ENCODE peak calls at places on chromosomes 2 and 18, in six cellular contexts. One of them, this sample, is unnamed.
A peak's percentile ranks its signal among the peaks of the same experiment; 100 is the strongest.

GRCh38 chr2:7835693-7836680 is 845.9 kb upstream of the ID2 start:
- DNase-seq in NCI-H460: no peak
- DNase-seq in AG08396: no peak
- DNase-seq in NCI-H345: peak; percentile 87
- DNase-seq in GM04504: no peak
- DNase-seq in NAMALWA: peak; percentile 83
- DNase-seq in this sample: no peak

GRCh38 chr2:20291846-20292408 is 58.7 kb downstream of the PUM2 start:
- DNase-seq in GM04504: no peak
- DNase-seq in NCI-H460: no peak
- DNase-seq in AG08396: no peak
- DNase-seq in NAMALWA: no peak
- DNase-seq in NCI-H345: no peak
- DNase-seq in this sample: no peak

GRCh38 chr2:71813315-71813714 is 334.3 kb downstream of the CYP26B1 start:
- DNase-seq in AG08396: no peak
- DNase-seq in NCI-H345: no peak
- DNase-seq in GM04504: no peak
- DNase-seq in NCI-H460: no peak
- DNase-seq in NAMALWA: no peak
- DNase-seq in this sample: no peak

GRCh38 chr2:54402350-54402749 is 53.8 kb upstream of the SPTBN1 start:
- DNase-seq in NAMALWA: no peak
- DNase-seq in AG08396: peak; percentile 47
- DNase-seq in GM04504: no peak
- DNase-seq in NCI-H345: no peak
- DNase-seq in NCI-H460: peak; percentile 21
- DNase-seq in this sample: peak; percentile 32

GRCh38 chr18:58473071-58473470 is 155.8 kb downstream of the ALPK2 start:
- DNase-seq in GM04504: no peak
- DNase-seq in AG08396: no peak
- DNase-seq in NCI-H460: no peak
- DNase-seq in NCI-H345: no peak
- DNase-seq in NAMALWA: no peak
- DNase-seq in this sample: no peak

GRCh38 chr18:63301458-63301857 is 18.1 kb downstream of the BCL2 start:
- DNase-seq in AG08396: no peak
- DNase-seq in GM04504: no peak
- DNase-seq in NAMALWA: no peak
- DNase-seq in NCI-H460: no peak
- DNase-seq in NCI-H345: no peak
- DNase-seq in this sample: no peak

GRCh38 chr2:64410673-64411072 is 43.3 kb upstream of the LGALSL start:
- DNase-seq in NCI-H460: no peak
- DNase-seq in NCI-H345: no peak
- DNase-seq in GM04504: no peak
- DNase-seq in AG08396: no peak
- DNase-seq in NAMALWA: peak; percentile 49
- DNase-seq in this sample: no peak

GRCh38 chr2:103008586-103008985 is 246.8 kb downstream of the TMEM182 start:
- DNase-seq in GM04504: no peak
- DNase-seq in NAMALWA: no peak
- DNase-seq in AG08396: no peak
- DNase-seq in NCI-H345: no peak
- DNase-seq in NCI-H460: no peak
- DNase-seq in this sample: no peak